ENCODE peak calls at places on chromosome 14, in seven cellular contexts. I is CD8-positive, alpha-beta T cell; R is GM20000; Z is astrocyte of the spinal cord; C is astrocyte; V is endothelial cell; W is body of pancreas. X is an unnamed sample.

GRCh38 chr14:99169776-99170356 is 102.1 kb downstream of the BCL11B start:
- DNase-seq in I (peak; percentile 46), R (no peak), Z (no peak), C (no peak), V (no peak), W (no peak), X (no peak)

GRCh38 chr14:57486767-57487379 is 6.8 kb downstream of the CCDC198 start:
- DNase-seq in I (no peak), R (peak; percentile 22), Z (peak; percentile 56), C (peak; percentile 41), V (no peak), W (peak; percentile 10), X (no peak)

GRCh38 chr14:33596211-33597080 is 354.4 kb downstream of the EGLN3 start:
- DNase-seq in I (no peak), R (no peak), Z (no peak), C (no peak), V (no peak), W (no peak), X (no peak)

GRCh38 chr14:64758711-64759554 is 54.7 kb downstream of the PLEKHG3 start:
- DNase-seq in I (no peak), R (no peak), Z (peak; percentile 88), C (peak; percentile 96), V (no peak), W (peak; percentile 77), X (peak; percentile 72)

GRCh38 chr14:94397279-94397898 is 9.0 kb upstream of the SERPINA1 start:
- DNase-seq in I (no peak), R (no peak), Z (no peak), C (no peak), V (no peak), W (no peak), X (no peak)

GRCh38 chr14:42140831-42141279 is 534.2 kb downstream of the LRFN5 start:
- DNase-seq in I (no peak), R (no peak), Z (peak; percentile 62), C (peak; percentile 67), V (no peak), W (no peak), X (no peak)

GRCh38 chr14:90105756-90106155 is 44.0 kb downstream of the KCNK13 start:
- DNase-seq in I (no peak), R (no peak), Z (no peak), C (no peak), V (no peak), W (no peak), X (no peak)

GRCh38 chr14:61765225-61765943 is 3.2 kb downstream of the SNAPC1 start:
- DNase-seq in I (no peak), R (no peak), Z (no peak), C (peak; percentile 27), V (no peak), W (no peak), X (no peak)

GRCh38 chr14:70013269-70013873 is 134.2 kb downstream of the SMOC1 start:
- DNase-seq in I (no peak), R (peak; percentile 54), Z (no peak), C (no peak), V (peak; percentile 77), W (peak; percentile 70), X (no peak)

DNA sequence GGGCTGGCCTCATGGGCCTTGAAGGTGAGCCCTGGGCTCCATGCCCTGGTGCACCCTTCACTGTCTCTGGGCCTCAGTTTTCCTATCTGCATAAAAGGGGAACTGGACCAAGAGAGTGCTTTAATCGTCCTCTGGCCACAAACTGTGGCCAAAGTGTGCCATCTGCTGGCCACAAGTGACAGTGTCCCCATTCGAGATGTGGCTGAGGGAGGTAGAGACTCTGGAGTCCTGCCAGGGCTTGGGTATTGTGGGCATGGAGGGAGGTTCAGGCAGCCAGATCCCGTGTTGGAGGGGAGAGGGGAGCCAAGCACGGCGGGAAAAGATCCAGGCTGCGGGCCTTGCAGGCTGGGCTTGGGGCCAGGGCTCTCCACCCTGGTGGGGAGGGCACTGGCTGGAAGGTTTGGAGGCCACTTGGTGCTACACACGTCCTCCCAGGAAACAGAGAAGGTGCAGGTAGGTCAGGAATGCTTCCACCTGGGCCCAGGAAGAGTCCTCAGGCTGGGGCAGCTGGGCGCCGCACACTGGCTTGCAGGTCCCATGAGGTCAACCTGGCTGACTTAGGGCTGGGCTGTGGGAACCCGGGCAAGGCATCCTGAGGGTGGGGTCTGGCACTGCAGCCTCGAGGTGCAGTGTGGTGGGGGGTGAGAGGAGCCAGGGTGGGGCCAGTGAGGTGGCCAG is 7.3 kb upstream of the KIF26A start:
- DNase-seq in I (no peak), R (peak; percentile 70), Z (no peak), C (no peak), V (peak; percentile 52), W (peak; percentile 84), X (peak; percentile 76)
- TF ChIP-seq CTCF in I (no peak), R (peak; percentile 47), Z (peak; percentile 38), C (peak; percentile 29), V (peak; percentile 63), W (peak; percentile 93), X (peak; percentile 86)

GRCh38 chr14:55580401-55581010 is 499 bp downstream of the KTN1 start:
- DNase-seq in I (peak; percentile 78), R (peak; percentile 81), Z (no peak), C (no peak), V (peak; percentile 58), W (peak; percentile 47), X (peak; percentile 85)

GRCh38 chr14:55579724-55580400 is at the start of gene KTN1:
- DNase-seq in I (peak; percentile 90), R (peak; percentile 95), Z (peak; percentile 82), C (peak; percentile 55), V (peak; percentile 82), W (peak; percentile 90), X (peak; percentile 94)

GRCh38 chr14:55578511-55578910 is 1.5 kb upstream of the KTN1 start:
- DNase-seq in I (no peak), R (no peak), Z (no peak), C (no peak), V (no peak), W (no peak), X (no peak)

GRCh38 chr14:55582741-55583140 is 2.7 kb downstream of the KTN1 start:
- DNase-seq in I (no peak), R (peak; percentile 38), Z (no peak), C (no peak), V (no peak), W (no peak), X (no peak)

GRCh38 chr14:55581011-55581806 is 1.2 kb downstream of the KTN1 start:
- DNase-seq in I (peak; percentile 64), R (peak; percentile 45), Z (peak; percentile 39), C (peak; percentile 50), V (peak; percentile 46), W (peak; percentile 62), X (peak; percentile 79)
- TF ChIP-seq CTCF in I (no peak), R (no peak), Z (no peak), C (no peak), V (no peak), W (no peak), X (no peak)

DNA sequence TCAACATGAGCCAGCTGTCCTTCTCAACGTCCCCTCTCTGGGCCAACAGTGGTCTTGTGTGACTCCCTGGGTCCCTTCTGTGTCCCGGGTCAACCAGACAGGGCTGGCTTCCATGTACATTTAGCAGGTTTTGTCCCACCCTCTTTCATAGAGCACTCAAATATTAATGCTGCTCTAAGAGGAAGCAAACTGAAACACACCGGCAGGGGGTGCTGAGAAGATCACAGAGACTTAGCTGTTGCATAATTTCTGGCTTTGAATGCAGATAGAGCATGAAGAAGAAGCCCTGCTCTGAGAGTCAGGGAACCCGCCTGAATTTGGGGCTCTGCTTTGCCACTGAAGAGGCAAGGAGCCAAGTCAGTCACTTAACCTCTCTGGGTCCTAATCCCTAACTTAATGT is 138.7 kb downstream of the ESRRB start:
- DNase-seq in I (no peak), R (peak; percentile 54), Z (no peak), C (no peak), V (no peak), W (peak; percentile 59), X (no peak)
- TF ChIP-seq CTCF in I (no peak), R (peak; percentile 25), Z (no peak), C (peak; percentile 9), V (no peak), W (peak; percentile 35), X (no peak)

GRCh38 chr14:39025250-39025809 is 77.7 kb downstream of the SEC23A start:
- DNase-seq in I (no peak), R (no peak), Z (no peak), C (no peak), V (no peak), W (no peak), X (no peak)
- TF ChIP-seq CTCF in I (no peak), R (no peak), Z (no peak), C (no peak), V (no peak), W (no peak), X (no peak)

DNA sequence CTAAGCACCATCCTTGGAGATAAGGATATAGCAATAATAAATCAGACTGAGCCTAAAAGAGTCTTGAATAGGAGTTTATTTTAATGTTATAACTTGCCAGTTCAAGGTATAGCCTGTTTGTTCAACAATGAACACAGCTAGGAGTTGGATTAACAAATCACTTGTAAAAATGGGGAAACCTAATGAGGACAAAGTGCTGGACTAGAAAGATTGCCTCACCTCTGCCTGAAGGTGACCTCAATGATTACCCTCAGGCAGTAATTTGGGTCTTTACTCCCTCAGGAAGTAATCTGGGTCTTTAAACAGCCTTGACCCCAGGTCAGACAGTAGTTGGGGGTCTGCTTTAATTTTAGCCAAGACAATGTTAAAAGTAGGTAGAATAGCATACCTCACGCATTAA is 35.5 kb upstream of the CDKL1 start:
- DNase-seq in I (no peak), R (no peak), Z (no peak), C (no peak), V (no peak), W (no peak), X (no peak)
- TF ChIP-seq CTCF in I (no peak), R (no peak), Z (no peak), C (no peak), V (no peak), W (no peak), X (no peak)

GRCh38 chr14:39107624-39108023 is 4.6 kb upstream of the SEC23A start:
- DNase-seq in I (no peak), R (peak; percentile 56), Z (peak; percentile 52), C (peak; percentile 39), V (no peak), W (no peak), X (no peak)

GRCh38 chr14:39099748-39100147 is 3.3 kb downstream of the SEC23A start:
- DNase-seq in I (no peak), R (no peak), Z (no peak), C (no peak), V (no peak), W (no peak), X (no peak)

GRCh38 chr14:39102265-39102968 is 618 bp downstream of the SEC23A start:
- DNase-seq in I (no peak), R (no peak), Z (peak; percentile 36), C (peak; percentile 29), V (no peak), W (peak; percentile 36), X (no peak)

GRCh38 chr14:39108791-39109190 is 5.3 kb upstream of the GEMIN2 start:
- DNase-seq in I (no peak), R (no peak), Z (no peak), C (no peak), V (no peak), W (no peak), X (no peak)

GRCh38 chr14:39102969-39103957 is at the start of gene SEC23A:
- DNase-seq in I (peak; percentile 87), R (peak; percentile 92), Z (peak; percentile 87), C (peak; percentile 80), V (peak; percentile 91), W (peak; percentile 93), X (peak; percentile 96)
- TF ChIP-seq CTCF in I (no peak), R (no peak), Z (no peak), C (no peak), V (no peak), W (no peak), X (no peak)

X was measured in kidney.